ENCODE peak calls at places on chromosomes 1 and 21, in seven cellular contexts. F is colonic mucosa, K is fibroblast of the aortic adventitia, E is body of pancreas, C is choroid plexus epithelial cell, Q is fibroblast of lung, J is IMR-90. G is an unnamed sample.

GRCh38 chr1:102628008-102628736 is 480.1 kb downstream of the COL11A1 start:
- DNase-seq in F (no peak), K (no peak), E (no peak), C (peak; percentile 16), Q (no peak), J (no peak), G (peak; percentile 43)

GRCh38 chr1:213995603-213996002 is 7.8 kb downstream of the PROX1 start:
- DNase-seq in F (no peak), K (no peak), E (no peak), C (no peak), Q (no peak), J (no peak), G (no peak)

GRCh38 chr1:182217967-182218366 is 156.5 kb upstream of the ZNF648 start:
- DNase-seq in F (no peak), K (no peak), E (no peak), C (no peak), Q (no peak), J (no peak), G (peak; percentile 80)

GRCh38 chr1:50971748-50972305 is 1.8 kb downstream of the CDKN2C start:
- DNase-seq in F (no peak), K (peak; percentile 50), E (no peak), C (no peak), Q (no peak), J (no peak), G (no peak)

GRCh38 chr1:226697151-226697575 is 41.9 kb downstream of the ITPKB start:
- DNase-seq in F (no peak), K (peak; percentile 82), E (no peak), C (peak; percentile 90), Q (peak; percentile 82), J (peak; percentile 89), G (peak; percentile 95)

GRCh38 chr1:84272401-84272800 is 29.1 kb upstream of the SAMD13 start:
- DNase-seq in F (peak; percentile 86), K (no peak), E (peak; percentile 67), C (no peak), Q (no peak), J (no peak), G (peak; percentile 61)

GRCh38 chr1:230543085-230543484 is 99.2 kb upstream of the COG2 start:
- DNase-seq in F (no peak), K (no peak), E (no peak), C (no peak), Q (no peak), J (no peak), G (no peak)

GRCh38 chr1:110829955-110830553 is 42.9 kb upstream of the CD53 start:
- DNase-seq in F (peak; percentile 20), K (peak; percentile 13), E (no peak), C (peak; percentile 19), Q (peak; percentile 0), J (peak; percentile 17), G (peak; percentile 56)

GRCh38 chr1:151887028-151887427 is 22.3 kb downstream of the THEM4 start:
- DNase-seq in F (no peak), K (peak; percentile 83), E (no peak), C (peak; percentile 53), Q (peak; percentile 60), J (peak; percentile 64), G (peak; percentile 92)

GRCh38 chr1:33307494-33307864 is 13.4 kb downstream of the A3GALT2 start:
- DNase-seq in F (no peak), K (no peak), E (no peak), C (no peak), Q (no peak), J (no peak), G (no peak)

GRCh38 chr1:7427901-7428300 is 343.2 kb upstream of the VAMP3 start:
- DNase-seq in F (no peak), K (no peak), E (no peak), C (no peak), Q (no peak), J (no peak), G (no peak)

GRCh38 chr1:59360170-59360569 is 63.3 kb downstream of the FGGY start:
- DNase-seq in F (no peak), K (peak; percentile 93), E (no peak), C (peak; percentile 82), Q (peak; percentile 95), J (peak; percentile 79), G (peak; percentile 88)

GRCh38 chr1:111538343-111539035 is 35.1 kb upstream of the ADORA3 start:
- DNase-seq in F (peak; percentile 47), K (peak; percentile 78), E (no peak), C (peak; percentile 90), Q (peak; percentile 75), J (peak; percentile 76), G (no peak)

GRCh38 chr21:17542371-17542992 is 29.6 kb downstream of the CXADR start:
- DNase-seq in F (no peak), K (no peak), E (no peak), C (peak; percentile 51), Q (peak; percentile 31), J (no peak), G (no peak)

GRCh38 chr21:38567577-38568360 is 69.5 kb upstream of the ERG start:
- DNase-seq in F (no peak), K (peak; percentile 38), E (no peak), C (peak; percentile 54), Q (peak; percentile 77), J (peak; percentile 6), G (peak; percentile 37)

GRCh38 chr1:210144736-210145135 is 87.9 kb upstream of the SERTAD4 start:
- DNase-seq in F (no peak), K (no peak), E (no peak), C (no peak), Q (peak; percentile 22), J (no peak), G (peak; percentile 70)

DNA sequence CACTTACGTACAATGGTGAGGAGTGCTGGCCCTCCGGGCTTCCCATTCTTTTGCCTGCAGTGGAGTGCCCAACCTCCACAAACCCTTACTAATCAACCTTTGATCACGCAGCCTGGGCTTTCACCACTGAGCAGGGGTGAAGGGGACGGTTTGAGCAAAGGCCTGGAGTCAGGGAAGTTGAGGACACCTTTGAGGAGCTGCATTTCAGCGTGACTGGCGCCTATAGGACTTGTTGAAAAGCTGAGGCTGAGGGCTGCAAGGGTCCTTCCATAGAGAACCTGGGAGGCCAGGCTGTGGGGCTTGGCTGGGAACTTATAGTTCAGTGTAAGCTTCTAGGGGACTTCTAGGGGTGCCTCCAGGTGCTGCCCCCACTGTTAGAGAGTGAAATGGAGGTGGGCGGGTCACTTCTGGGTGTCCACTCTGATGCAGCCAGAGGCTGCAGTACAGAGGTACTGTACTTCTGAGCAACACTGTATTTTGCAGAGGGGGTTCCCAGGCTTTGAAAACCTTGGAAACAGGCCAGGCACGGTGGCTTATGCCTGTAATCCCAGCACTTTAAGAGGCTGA is 9.8 kb downstream of the SYTL1 start:
- DNase-seq in F (no peak), K (no peak), E (no peak), C (no peak), Q (no peak), J (no peak), G (no peak)
- H3K4me3 ChIP-seq in F (peak overlapping the region; percentile 2), K (no peak overlapping the region), E (no peak overlapping the region), C (no peak overlapping the region), Q (no peak overlapping the region), J (no peak overlapping the region), G (no peak overlapping the region)

DNA sequence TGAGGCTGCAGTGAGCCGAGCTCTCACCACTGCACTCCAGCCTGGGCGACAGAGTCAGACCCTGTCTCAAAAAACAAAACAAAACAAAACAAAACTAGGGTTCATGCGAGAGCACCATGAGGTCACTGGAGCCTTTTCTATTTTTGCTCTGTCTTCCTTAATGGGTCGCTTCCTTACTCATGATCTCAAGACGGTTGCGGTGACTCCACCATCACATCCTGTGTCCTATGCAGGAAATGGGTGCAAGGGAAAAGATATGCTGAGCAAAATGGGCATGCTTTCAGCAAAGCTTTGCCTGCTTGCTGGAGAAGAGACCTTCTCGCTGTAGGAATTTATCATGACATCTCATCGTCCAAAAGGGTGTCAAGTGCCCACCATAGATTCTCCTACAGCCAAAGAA is 36.4 kb downstream of the WNT9A start:
- DNase-seq in F (no peak), K (no peak), E (no peak), C (no peak), Q (no peak), J (no peak), G (no peak)
- TF ChIP-seq CTCF in F (no peak), K (no peak), E (no peak), C (no peak), Q (no peak), J (no peak), G (no peak)

GRCh38 chr1:150765229-150765976 is at the start of gene CTSS:
- DNase-seq in F (no peak), K (peak; percentile 57), E (no peak), C (peak; percentile 23), Q (no peak), J (peak; percentile 11), G (no peak)
- H3K4me3 ChIP-seq in F (peak within 1 kb of the TSS; percentile 23), K (peak within 1 kb of the TSS; percentile 15), E (no peak within 1 kb of the TSS), C (peak within 1 kb of the TSS; percentile 18), Q (peak within 1 kb of the TSS; percentile 14), J (no peak within 1 kb of the TSS), G (no peak within 1 kb of the TSS)

DNA sequence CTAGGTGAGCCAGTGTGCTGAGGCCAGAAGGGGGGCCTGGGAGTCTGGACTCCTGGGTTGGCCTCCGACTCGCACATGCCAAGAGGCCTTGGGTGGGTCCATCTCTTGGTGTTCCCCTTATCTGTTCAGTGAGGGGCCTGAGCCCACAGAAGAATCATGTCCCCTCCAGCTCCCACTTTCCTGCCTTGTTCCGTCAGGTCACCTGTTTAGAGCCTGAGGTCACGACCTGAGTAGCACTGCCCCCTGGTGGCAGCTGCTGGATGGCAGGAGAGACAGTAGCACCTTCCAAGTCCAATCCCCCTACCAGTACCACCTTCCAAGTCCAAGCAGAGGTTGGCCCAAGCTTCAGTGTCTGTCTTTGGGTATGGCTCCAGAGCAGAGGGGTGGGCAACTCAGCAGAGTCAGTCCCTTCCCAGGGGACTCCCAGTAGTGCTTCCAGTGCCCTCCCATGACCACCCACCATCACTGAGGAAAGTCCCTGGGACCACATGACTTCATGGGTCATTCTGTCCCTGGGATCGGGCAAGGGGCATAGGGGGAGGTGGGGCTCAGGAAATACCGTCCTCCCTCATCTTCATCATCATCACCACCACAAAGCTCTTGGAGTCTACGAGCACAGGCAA is 241.7 kb downstream of the TRABD2B start:
- DNase-seq in F (peak; percentile 81), K (no peak), E (peak; percentile 40), C (no peak), Q (no peak), J (no peak), G (peak; percentile 8)
- TF ChIP-seq CTCF in F (peak; percentile 67), K (peak; percentile 32), E (peak; percentile 46), C (peak; percentile 55), Q (peak; percentile 9), J (no peak), G (peak; percentile 40)